ENCODE peak calls at places on chromosome 5, in four cellular contexts. One of them, this sample, is unnamed.

GRCh38 chr5:135493406-135494180 is 41.4 kb upstream of the TIFAB start:
- DNase-seq in IMR-90: peak
- DNase-seq in GM12878: no peak
- DNase-seq in H1: no peak
- DNase-seq in this sample: no peak

GRCh38 chr5:158313027-158313738 is 454.2 kb upstream of the CLINT1 start:
- DNase-seq in IMR-90: no peak
- DNase-seq in GM12878: no peak
- DNase-seq in H1: no peak
- DNase-seq in this sample: no peak

GRCh38 chr5:96297867-96298266 is 135.2 kb downstream of the PCSK1 start:
- DNase-seq in IMR-90: peak
- DNase-seq in GM12878: no peak
- DNase-seq in H1: no peak
- DNase-seq in this sample: no peak

GRCh38 chr5:55601209-55601618 is 66.5 kb upstream of the PLPP1 start:
- DNase-seq in IMR-90: peak
- DNase-seq in GM12878: no peak
- DNase-seq in H1: no peak
- DNase-seq in this sample: no peak

GRCh38 chr5:126777257-126777973 is 479 bp downstream of the LMNB1 start:
- DNase-seq in IMR-90: peak
- DNase-seq in GM12878: no peak
- DNase-seq in H1: no peak
- DNase-seq in this sample: peak

GRCh38 chr5:99724732-99725131 is 795.9 kb upstream of the CHD1 start:
- DNase-seq in IMR-90: no peak
- DNase-seq in GM12878: no peak
- DNase-seq in H1: no peak
- DNase-seq in this sample: no peak

GRCh38 chr5:11126844-11127243 is 365.8 kb upstream of the DAP start:
- DNase-seq in IMR-90: no peak
- DNase-seq in GM12878: no peak
- DNase-seq in H1: no peak
- DNase-seq in this sample: no peak

GRCh38 chr5:35557742-35558141 is 59.9 kb upstream of the SPEF2 start:
- DNase-seq in IMR-90: no peak
- DNase-seq in GM12878: no peak
- DNase-seq in H1: no peak
- DNase-seq in this sample: no peak

GRCh38 chr5:81006955-81007636 is 46.9 kb downstream of the RASGRF2 start:
- DNase-seq in IMR-90: no peak
- DNase-seq in GM12878: no peak
- DNase-seq in H1: no peak
- DNase-seq in this sample: no peak

GRCh38 chr5:58885265-58885664 is 302.4 kb downstream of the RAB3C start:
- DNase-seq in IMR-90: no peak
- DNase-seq in GM12878: no peak
- DNase-seq in H1: no peak
- DNase-seq in this sample: no peak

GRCh38 chr5:150778517-150779396 is at the start of gene SMIM3:
- DNase-seq in IMR-90: peak
- DNase-seq in GM12878: no peak
- DNase-seq in H1: no peak
- DNase-seq in this sample: peak

GRCh38 chr5:179293276-179293675 is 52.0 kb downstream of the ADAMTS2 start:
- DNase-seq in IMR-90: no peak
- DNase-seq in GM12878: no peak
- DNase-seq in H1: no peak
- DNase-seq in this sample: no peak

GRCh38 chr5:95859327-95860060 is 37.0 kb upstream of the GLRX start:
- DNase-seq in IMR-90: no peak
- DNase-seq in GM12878: no peak
- DNase-seq in H1: no peak
- DNase-seq in this sample: no peak

GRCh38 chr5:115379622-115380344 is 83.3 kb upstream of the CCDC112 start:
- DNase-seq in IMR-90: no peak
- DNase-seq in GM12878: peak
- DNase-seq in H1: no peak
- DNase-seq in this sample: no peak

GRCh38 chr5:31158686-31159085 is 34.8 kb upstream of the CDH6 start:
- DNase-seq in IMR-90: no peak
- DNase-seq in GM12878: no peak
- DNase-seq in H1: no peak
- DNase-seq in this sample: no peak

GRCh38 chr5:114311943-114312342 is 49.9 kb upstream of the KCNN2 start:
- DNase-seq in IMR-90: no peak
- DNase-seq in GM12878: no peak
- DNase-seq in H1: peak
- DNase-seq in this sample: no peak

GRCh38 chr5:150075806-150076205 is 10.5 kb downstream of the CSF1R start:
- DNase-seq in IMR-90: no peak
- DNase-seq in GM12878: no peak
- DNase-seq in H1: no peak
- DNase-seq in this sample: no peak

GRCh38 chr5:52150501-52150900 is 637.2 kb upstream of the ITGA1 start:
- DNase-seq in IMR-90: no peak
- DNase-seq in GM12878: no peak
- DNase-seq in H1: no peak
- DNase-seq in this sample: no peak

DNA sequence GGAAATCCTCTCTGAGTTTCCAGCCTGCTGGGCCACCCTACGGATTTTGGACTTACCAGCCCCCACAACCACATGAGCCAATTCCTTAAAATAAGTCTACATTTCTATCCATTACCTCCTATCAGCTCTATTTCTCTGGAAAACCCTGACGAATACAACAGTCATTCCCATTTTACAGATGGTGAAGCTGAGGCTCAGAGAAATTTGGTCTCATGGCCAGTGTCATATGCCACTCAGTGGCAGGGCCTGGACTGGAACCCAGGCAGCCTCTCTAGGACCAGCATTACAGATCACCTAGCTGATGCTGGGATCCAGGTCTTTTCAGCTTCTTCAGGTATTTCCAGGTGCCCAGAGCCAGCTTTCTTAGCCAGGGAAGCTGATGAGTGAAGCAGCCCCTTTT is 45.0 kb upstream of the SH3PXD2B start:
- DNase-seq in IMR-90: no peak
- DNase-seq in GM12878: no peak
- DNase-seq in H1: no peak
- DNase-seq in this sample: no peak
- TF ChIP-seq CHD1 in IMR-90: no peak
- TF ChIP-seq CHD1 in GM12878: no peak
- TF ChIP-seq CHD1 in H1: no peak
- TF ChIP-seq CHD1 in this sample: no peak

GRCh38 chr5:116944171-116944570 is 369.5 kb upstream of the SEMA6A start:
- DNase-seq in IMR-90: no peak
- DNase-seq in GM12878: no peak
- DNase-seq in H1: peak
- DNase-seq in this sample: no peak
- TF ChIP-seq CHD1 in IMR-90: no peak
- TF ChIP-seq CHD1 in GM12878: no peak
- TF ChIP-seq CHD1 in H1: no peak
- TF ChIP-seq CHD1 in this sample: no peak

GRCh38 chr5:173201636-173202265 is 33.3 kb downstream of the NKX2-5 start:
- DNase-seq in IMR-90: peak
- DNase-seq in GM12878: no peak
- DNase-seq in H1: peak
- DNase-seq in this sample: no peak
- TF ChIP-seq CHD1 in IMR-90: no peak
- TF ChIP-seq CHD1 in GM12878: no peak
- TF ChIP-seq CHD1 in H1: no peak
- TF ChIP-seq CHD1 in this sample: no peak

DNA sequence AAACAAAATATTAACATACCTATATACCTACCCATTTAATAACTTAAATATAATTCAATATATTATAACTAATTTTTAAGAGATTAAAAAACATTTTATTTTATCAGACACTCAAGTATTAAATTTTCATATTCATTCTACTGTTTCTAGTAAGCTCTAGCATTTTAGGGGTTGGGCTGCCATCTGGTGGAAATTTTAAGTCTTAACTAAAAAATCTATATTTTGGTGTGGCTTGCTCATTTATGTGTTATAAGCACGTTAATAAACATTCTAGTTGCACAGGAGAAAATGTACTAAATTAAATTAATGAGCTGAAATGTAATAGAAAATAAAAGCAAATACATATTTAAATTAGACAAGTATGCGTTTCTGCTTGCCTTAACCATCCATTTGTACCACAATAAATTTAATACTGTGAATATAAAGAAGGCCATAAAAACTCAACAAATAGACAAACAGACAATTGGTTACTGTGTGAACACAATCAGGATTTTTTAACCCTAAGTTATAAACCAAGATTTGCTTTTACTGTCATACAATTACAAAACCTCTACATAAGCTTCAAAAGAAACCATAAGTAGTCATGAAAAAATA is 1728.3 kb upstream of the CDH9 start:
- DNase-seq in IMR-90: peak
- DNase-seq in GM12878: no peak
- DNase-seq in H1: no peak
- DNase-seq in this sample: peak
- TF ChIP-seq CHD1 in IMR-90: no peak
- TF ChIP-seq CHD1 in GM12878: no peak
- TF ChIP-seq CHD1 in H1: no peak
- TF ChIP-seq CHD1 in this sample: no peak